ENCODE peak calls at places on chromosomes 3 and 15, in eight cellular contexts. W is PC-3, G is astrocyte of the spinal cord, U is cardiac fibroblast, O is heart left ventricle, A is Peyer's patch, F is GM23338, Q is GM12864. V is an unnamed sample.

GRCh38 chr3:16514799-16515353 is 1.4 kb upstream of the RFTN1 start:
- DNase-seq in Q (no peak), G (no peak), A (no peak), O (no peak), U (no peak), W (no peak), F (no peak), V (no peak)

GRCh38 chr15:52013151-52013791 is 5.7 kb upstream of the MAPK6 start:
- DNase-seq in A (no peak), O (no peak), W (peak; percentile 45), U (peak; percentile 37), G (peak; percentile 36), Q (no peak), F (no peak), V (no peak)

GRCh38 chr3:182323898-182324297 is 469.4 kb upstream of the ATP11B start:
- DNase-seq in W (peak; percentile 93), A (no peak), F (no peak), Q (no peak), O (no peak), G (no peak), U (no peak), V (no peak)

GRCh38 chr15:34262362-34262761 is 37.5 kb downstream of the EMC4 start:
- DNase-seq in A (no peak), Q (no peak), U (no peak), O (no peak), G (no peak), W (no peak), F (no peak), V (no peak)

GRCh38 chr3:173109143-173109542 is 31.9 kb downstream of the SPATA16 start:
- DNase-seq in W (no peak), Q (no peak), A (no peak), U (no peak), O (no peak), G (peak; percentile 16), F (no peak), V (no peak)

GRCh38 chr15:79179108-79179561 is 88.6 kb upstream of the RASGRF1 start:
- DNase-seq in O (no peak), Q (no peak), F (peak; percentile 29), A (no peak), W (peak; percentile 94), U (no peak), G (peak; percentile 19), V (peak; percentile 36)

GRCh38 chr3:11244131-11244677 is 28.0 kb upstream of the ATG7 start:
- DNase-seq in A (no peak), O (no peak), Q (no peak), U (peak; percentile 42), F (peak; percentile 44), W (peak; percentile 79), G (peak; percentile 26), V (no peak)

GRCh38 chr3:108036401-108036800 is 54.4 kb downstream of the CD47 start:
- DNase-seq in U (no peak), F (no peak), Q (no peak), O (no peak), A (no peak), G (no peak), W (no peak), V (no peak)

GRCh38 chr3:141846050-141846433 is 30.4 kb upstream of the ATP1B3 start:
- DNase-seq in Q (no peak), U (no peak), O (no peak), W (no peak), F (no peak), A (no peak), G (no peak), V (no peak)

GRCh38 chr3:58256511-58256910 is 18.9 kb downstream of the ABHD6 start:
- DNase-seq in W (no peak), O (no peak), G (no peak), U (no peak), F (no peak), A (no peak), Q (no peak), V (no peak)

GRCh38 chr3:16249336-16249735 is 15.4 kb downstream of the DPH3 start:
- DNase-seq in F (peak; percentile 86), U (peak; percentile 48), Q (no peak), O (no peak), A (no peak), W (peak; percentile 60), G (peak; percentile 34), V (peak; percentile 60)

GRCh38 chr3:60636846-60637245 is 614.4 kb downstream of the FHIT start:
- DNase-seq in W (peak; percentile 73), Q (no peak), O (no peak), G (peak; percentile 14), U (no peak), F (peak; percentile 44), A (no peak), V (no peak)

GRCh38 chr3:154743418-154743817 is 313.4 kb upstream of the GPR149 start:
- DNase-seq in O (no peak), A (no peak), G (no peak), Q (no peak), F (no peak), U (no peak), W (no peak), V (no peak)

GRCh38 chr3:154745122-154745521 is 315.1 kb upstream of the GPR149 start:
- DNase-seq in W (no peak), O (no peak), U (no peak), Q (no peak), F (no peak), A (no peak), G (no peak), V (no peak)

GRCh38 chr3:154749514-154749913 is 319.5 kb upstream of the GPR149 start:
- DNase-seq in G (no peak), A (no peak), W (no peak), F (no peak), U (no peak), O (no peak), Q (no peak), V (no peak)

GRCh38 chr3:154745925-154746324 is 315.9 kb upstream of the GPR149 start:
- DNase-seq in W (peak; percentile 25), F (no peak), Q (no peak), O (no peak), A (no peak), G (no peak), U (no peak), V (no peak)
- TF ChIP-seq CTCF in W (peak; percentile 60), F (no peak), Q (no peak), O (no peak), A (no peak), G (no peak), U (peak; percentile 13), V (no peak)

DNA sequence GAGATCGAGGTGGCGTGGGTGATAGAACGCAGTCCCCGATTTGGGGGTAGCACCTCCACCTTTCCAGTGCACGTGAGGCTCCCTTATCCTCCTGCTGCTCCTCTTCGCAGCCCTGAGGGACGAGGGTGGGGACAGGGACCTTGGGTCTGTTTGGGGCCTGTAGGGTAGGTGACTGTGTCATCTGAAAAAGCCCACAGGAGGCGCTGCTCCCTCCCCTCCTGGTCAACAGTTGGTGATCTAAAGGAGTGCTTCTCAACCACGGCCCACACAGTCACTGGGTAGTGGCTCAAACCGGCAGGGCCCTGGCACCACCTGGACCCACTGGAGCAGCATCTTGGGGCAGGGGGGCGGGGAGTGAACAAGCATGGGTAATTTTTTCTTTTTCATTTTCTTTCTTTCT is 7.1 kb downstream of the LRRK1 start:
- DNase-seq in U (no peak), F (peak; percentile 74), O (no peak), W (peak; percentile 27), G (no peak), A (no peak), Q (no peak), V (no peak)
- TF ChIP-seq CTCF in U (peak; percentile 7), F (peak; percentile 48), O (no peak), W (peak; percentile 42), G (no peak), A (no peak), Q (peak; percentile 70), V (no peak)

GRCh38 chr3:148455098-148455497 is 242.6 kb upstream of the AGTR1 start:
- DNase-seq in F (no peak), Q (no peak), G (no peak), W (no peak), U (no peak), O (no peak), A (no peak), V (no peak)

GRCh38 chr3:148460686-148461085 is 237.0 kb upstream of the AGTR1 start:
- DNase-seq in W (no peak), F (no peak), O (no peak), G (no peak), A (no peak), Q (no peak), U (no peak), V (no peak)

GRCh38 chr3:148464246-148464645 is 233.5 kb upstream of the AGTR1 start:
- DNase-seq in Q (no peak), F (no peak), U (peak; percentile 5), W (peak; percentile 37), G (peak; percentile 23), A (no peak), O (no peak), V (no peak)

DNA sequence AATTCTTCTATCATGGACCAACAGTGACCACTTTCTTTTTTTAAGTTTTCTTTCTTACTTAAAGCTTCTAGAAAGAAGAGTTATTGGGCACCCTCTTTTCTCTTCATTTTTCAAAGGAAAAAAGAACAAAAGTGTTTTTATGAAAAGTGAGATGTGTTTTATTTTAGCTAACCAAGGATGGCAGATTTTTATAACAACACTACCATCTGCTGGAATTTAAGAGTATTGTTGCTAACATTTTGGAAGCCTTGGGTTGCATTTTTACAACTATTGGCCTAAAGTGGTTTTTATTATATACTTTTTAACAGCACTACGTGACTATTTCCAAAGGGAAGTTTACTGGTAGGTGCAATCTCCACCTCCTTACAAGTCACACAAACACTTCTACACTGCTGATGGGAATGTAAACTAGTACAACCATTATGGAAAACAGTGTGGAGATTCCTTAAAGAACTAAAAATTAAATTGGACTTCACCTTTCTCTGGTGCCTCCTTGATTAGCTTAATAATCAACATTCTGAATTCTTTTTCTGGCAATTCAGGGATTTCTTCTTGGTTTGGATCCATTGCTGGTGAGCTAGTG is 237.7 kb upstream of the AGTR1 start:
- DNase-seq in A (no peak), O (no peak), U (peak; percentile 6), Q (no peak), W (peak; percentile 16), G (peak; percentile 10), F (peak; percentile 4), V (no peak)
- TF ChIP-seq CTCF in A (peak; percentile 27), O (peak; percentile 30), U (peak; percentile 40), Q (peak; percentile 25), W (peak; percentile 62), G (peak; percentile 15), F (peak; percentile 58), V (peak; percentile 4)

DNA sequence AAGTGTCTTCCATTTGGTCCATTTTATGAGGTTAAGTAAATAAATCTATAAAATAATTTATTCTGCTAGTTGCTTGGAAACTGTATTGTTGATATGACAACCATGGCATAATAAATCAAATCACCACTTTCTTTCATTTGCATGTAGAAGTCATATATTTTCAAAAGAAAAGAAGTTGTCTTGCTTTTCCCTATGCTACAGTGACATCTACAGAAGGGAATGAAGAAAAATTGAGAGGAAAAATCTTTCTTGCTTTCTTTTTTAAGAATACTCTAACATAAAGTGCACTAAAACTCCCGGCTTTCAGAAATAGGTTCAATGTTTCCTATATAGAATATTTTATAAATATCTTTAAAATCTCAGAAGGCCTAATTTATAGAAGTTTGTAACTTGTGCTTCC is 228.4 kb downstream of the ZBBX start:
- DNase-seq in A (no peak), O (no peak), Q (no peak), G (no peak), W (no peak), U (no peak), F (no peak), V (no peak)
- TF ChIP-seq CTCF in A (no peak), O (peak; percentile 36), Q (no peak), G (no peak), W (no peak), U (no peak), F (no peak), V (no peak)